ENCODE peak calls at places on chromosomes 11 and 22, in four cellular contexts. K, I, W and O are unnamed samples.
A peak's percentile ranks its signal among the peaks of the same experiment; 100 is the strongest.

GRCh38 chr11:134756811-134757540 is 344.9 kb upstream of the B3GAT1 start:
- DNase-seq in K (no peak), W (no peak), I (no peak), O (no peak)

GRCh38 chr11:12506502-12506921 is 129.1 kb downstream of the PARVA start:
- DNase-seq in W (no peak), I (no peak), K (no peak), O (no peak)

GRCh38 chr22:24433001-24433867 is 5.8 kb downstream of the ADORA2A start:
- DNase-seq in W (no peak), I (no peak), K (no peak), O (no peak)

GRCh38 chr22:26310616-26311015 is 118.4 kb upstream of the ASPHD2 start:
- DNase-seq in W (no peak), K (no peak), I (no peak), O (no peak)

GRCh38 chr11:61417670-61418069 is 12.1 kb downstream of the CPSF7 start:
- DNase-seq in W (no peak), I (no peak), K (no peak), O (no peak)

GRCh38 chr22:41862530-41863266 is 29.8 kb downstream of the SREBF2 start:
- DNase-seq in K (peak; percentile 86), I (no peak), W (no peak), O (no peak)

GRCh38 chr11:131889146-131889577 is 518.7 kb downstream of the NTM start:
- DNase-seq in W (no peak), I (no peak), K (peak; percentile 56), O (no peak)

GRCh38 chr11:109892321-109892794 is 200.8 kb upstream of the ZC3H12C start:
- DNase-seq in K (no peak), W (no peak), I (no peak), O (no peak)

GRCh38 chr22:39661842-39662676 is 91.5 kb downstream of the CACNA1I start:
- DNase-seq in W (peak; percentile 96), I (peak; percentile 49), K (no peak), O (peak; percentile 82)

GRCh38 chr11:132099692-132100091 is 729.3 kb downstream of the NTM start:
- DNase-seq in W (peak; percentile 76), I (peak; percentile 11), K (peak; percentile 38), O (no peak)

GRCh38 chr11:32312206-32312817 is 123.0 kb downstream of the WT1 start:
- DNase-seq in I (no peak), K (no peak), W (no peak), O (no peak)

GRCh38 chr11:130798280-130798679 is 118.0 kb downstream of the SNX19 start:
- DNase-seq in W (no peak), I (no peak), K (no peak), O (no peak)

GRCh38 chr22:22848364-22848866 is 39.2 kb upstream of the IGLL5 start:
- DNase-seq in I (peak; percentile 82), W (peak; percentile 90), K (peak; percentile 71), O (peak; percentile 81)

GRCh38 chr22:47006433-47006832 is 244.0 kb downstream of the TBC1D22A start:
- DNase-seq in I (no peak), W (no peak), K (no peak), O (no peak)

GRCh38 chr22:17120281-17120680 is 879 bp downstream of the TMEM121B start:
- DNase-seq in K (peak; percentile 52), W (peak; percentile 93), I (peak; percentile 77), O (no peak)

GRCh38 chr11:92340839-92341238 is 116.2 kb downstream of the FAT3 start:
- DNase-seq in I (peak; percentile 43), K (peak; percentile 28), W (peak; percentile 69), O (no peak)

GRCh38 chr11:12534549-12534948 is 139.7 kb upstream of the TEAD1 start:
- DNase-seq in I (no peak), W (no peak), K (no peak), O (no peak)

GRCh38 chr11:124610295-124610694 is 933 bp upstream of the PANX3 start:
- DNase-seq in W (no peak), I (no peak), K (no peak), O (no peak)

GRCh38 chr11:75743711-75744563 is 24.6 kb upstream of the DGAT2 start:
- DNase-seq in I (peak; percentile 19), K (no peak), W (no peak), O (no peak)

GRCh38 chr11:41307371-41308080 is 151.9 kb downstream of the LRRC4C start:
- DNase-seq in I (no peak), K (peak; percentile 37), W (no peak), O (no peak)

GRCh38 chr11:125128450-125128849 is 17.0 kb upstream of the TMEM218 start:
- DNase-seq in I (no peak), K (no peak), W (no peak), O (no peak)